ENCODE peak calls at places on chromosomes 12 and 14, in four cellular contexts. S is HFFc6, F is K562, O is GM10248. W is an unnamed sample.

GRCh38 chr14:103879570-103880333 is 32.4 kb upstream of the PPP1R13B start:
- DNase-seq in S (no peak), F (peak), O (no peak), W (peak)

GRCh38 chr12:39814626-39815025 is 195.0 kb upstream of the ABCD2 start:
- DNase-seq in S (no peak), F (no peak), O (no peak), W (no peak)

GRCh38 chr12:121144416-121144914 is 11.8 kb downstream of the P2RX7 start:
- DNase-seq in S (peak), F (no peak), O (no peak), W (no peak)

GRCh38 chr12:112680993-112681392 is 110.6 kb upstream of the RPH3A start:
- DNase-seq in S (no peak), F (no peak), O (no peak), W (no peak)

GRCh38 chr12:109732321-109733305 is 19.0 kb downstream of the FAM222A start:
- DNase-seq in S (no peak), F (no peak), O (no peak), W (no peak)

GRCh38 chr12:66314278-66314677 is 12.0 kb downstream of the HELB start:
- DNase-seq in S (no peak), F (no peak), O (no peak), W (no peak)

GRCh38 chr12:85489194-85489593 is 209.2 kb downstream of the ALX1 start:
- DNase-seq in S (no peak), F (no peak), O (no peak), W (no peak)

GRCh38 chr12:76006028-76006916 is 25.3 kb downstream of the PHLDA1 start:
- DNase-seq in S (no peak), F (no peak), O (no peak), W (no peak)

GRCh38 chr12:42162940-42163339 is 18.3 kb upstream of the GXYLT1 start:
- DNase-seq in S (no peak), F (no peak), O (no peak), W (no peak)

GRCh38 chr12:14841761-14842160 is 1.6 kb downstream of the ART4 start:
- DNase-seq in S (peak), F (no peak), O (no peak), W (no peak)

GRCh38 chr14:105066285-105067071 is 1.2 kb upstream of the GPR132 start:
- DNase-seq in S (no peak), F (no peak), O (no peak), W (no peak)

GRCh38 chr12:28631831-28632230 is 441.6 kb downstream of the CCDC91 start:
- DNase-seq in S (no peak), F (no peak), O (no peak), W (no peak)

GRCh38 chr14:78403278-78403815 is 233.2 kb downstream of the NRXN3 start:
- DNase-seq in S (no peak), F (no peak), O (no peak), W (no peak)

GRCh38 chr12:13234045-13234641 is 37.6 kb downstream of the EMP1 start:
- DNase-seq in S (peak), F (peak), O (peak), W (peak)

GRCh38 chr14:26765768-26766550 is 168.1 kb upstream of the NOVA1 start:
- DNase-seq in S (no peak), F (no peak), O (no peak), W (no peak)

GRCh38 chr12:62714409-62715075 is 220.4 kb downstream of the PPM1H start:
- DNase-seq in S (no peak), F (no peak), O (no peak), W (no peak)

GRCh38 chr12:110269622-110270124 is 11.4 kb upstream of the ATP2A2 start:
- DNase-seq in S (peak), F (peak), O (no peak), W (no peak)

GRCh38 chr14:54338696-54339317 is 58.0 kb upstream of the CDKN3 start:
- DNase-seq in S (peak), F (no peak), O (no peak), W (peak)

GRCh38 chr12:39824505-39825198 is 205.0 kb upstream of the ABCD2 start:
- DNase-seq in S (no peak), F (no peak), O (no peak), W (no peak)

GRCh38 chr12:24060089-24060488 is 110.6 kb upstream of the SOX5 start:
- DNase-seq in S (no peak), F (no peak), O (no peak), W (no peak)

GRCh38 chr12:9134981-9135628 is 19.4 kb upstream of the A2M start:
- DNase-seq in S (no peak), F (peak), O (no peak), W (no peak)
- TF ChIP-seq CTCF in S (peak), F (peak), O (peak), W (peak)

GRCh38 chr14:61618448-61618847 is 76.9 kb upstream of the HIF1A start:
- DNase-seq in S (no peak), F (no peak), O (no peak), W (no peak)

GRCh38 chr14:61621444-61621843 is 73.9 kb upstream of the HIF1A start:
- DNase-seq in S (no peak), F (no peak), O (no peak), W (no peak)

GRCh38 chr14:61619494-61619893 is 75.8 kb upstream of the HIF1A start:
- DNase-seq in S (no peak), F (no peak), O (no peak), W (no peak)

GRCh38 chr14:61623927-61624326 is 71.4 kb upstream of the HIF1A start:
- DNase-seq in S (no peak), F (no peak), O (no peak), W (no peak)

GRCh38 chr14:61620130-61620946 is 75.0 kb upstream of the HIF1A start:
- DNase-seq in S (peak), F (no peak), O (no peak), W (no peak)
- TF ChIP-seq CTCF in S (no peak), F (no peak), O (no peak), W (no peak)

GRCh38 chr14:30874120-30874998 is at the start of gene COCH:
- DNase-seq in S (no peak), F (peak), O (peak), W (peak)
- TF ChIP-seq CTCF in S (peak), F (peak), O (peak), W (peak)

DNA sequence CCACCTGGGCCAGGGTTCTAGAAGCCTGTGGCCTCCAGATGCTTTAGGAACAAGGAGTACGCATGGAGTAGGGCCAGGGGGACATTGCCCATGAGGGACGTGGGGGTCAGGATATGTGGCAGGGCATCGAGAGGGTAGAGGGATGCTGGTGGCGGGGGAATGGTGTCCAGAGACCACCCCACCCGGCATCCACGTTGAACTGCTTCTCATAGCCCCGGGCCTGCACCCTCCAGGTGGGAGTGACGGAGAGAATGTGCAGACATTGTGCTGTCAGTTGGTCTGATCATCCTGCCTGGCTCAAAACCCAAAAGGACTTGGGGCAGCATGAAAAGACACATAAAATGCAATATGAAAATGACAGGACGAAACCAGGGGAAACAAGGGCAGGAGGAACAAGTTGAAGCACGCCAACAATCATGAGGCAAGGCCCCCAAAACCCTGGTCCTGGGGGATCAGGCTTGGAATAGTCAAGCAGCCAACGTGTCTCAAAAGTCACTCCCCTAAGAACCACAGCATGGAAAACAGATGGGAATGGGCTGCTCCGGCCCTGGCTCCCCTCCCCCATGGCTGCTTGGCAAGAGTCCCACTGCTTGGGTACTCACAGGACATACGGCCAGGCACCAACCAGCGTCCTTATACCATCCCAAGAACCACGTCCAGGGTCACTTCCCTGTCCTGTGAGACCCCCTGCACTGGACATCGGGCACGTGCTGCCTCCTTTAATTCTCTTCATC is 117.9 kb downstream of the DICER1 start:
- DNase-seq in S (no peak), F (no peak), O (no peak), W (no peak)
- TF ChIP-seq CTCF in S (no peak), F (no peak), O (no peak), W (no peak)

GRCh38 chr14:101559250-101559623 is 2.1 kb upstream of the DIO3 start:
- DNase-seq in S (no peak), F (no peak), O (no peak), W (no peak)

GRCh38 chr14:101561145-101561896 is at the start of gene DIO3:
- DNase-seq in S (no peak), F (no peak), O (no peak), W (peak)

GRCh38 chr14:101559624-101560533 is 1.4 kb upstream of the DIO3 start:
- DNase-seq in S (no peak), F (no peak), O (no peak), W (peak)

GRCh38 chr14:101561897-101562490 is 699 bp downstream of the DIO3 start:
- DNase-seq in S (no peak), F (no peak), O (no peak), W (no peak)

DNA sequence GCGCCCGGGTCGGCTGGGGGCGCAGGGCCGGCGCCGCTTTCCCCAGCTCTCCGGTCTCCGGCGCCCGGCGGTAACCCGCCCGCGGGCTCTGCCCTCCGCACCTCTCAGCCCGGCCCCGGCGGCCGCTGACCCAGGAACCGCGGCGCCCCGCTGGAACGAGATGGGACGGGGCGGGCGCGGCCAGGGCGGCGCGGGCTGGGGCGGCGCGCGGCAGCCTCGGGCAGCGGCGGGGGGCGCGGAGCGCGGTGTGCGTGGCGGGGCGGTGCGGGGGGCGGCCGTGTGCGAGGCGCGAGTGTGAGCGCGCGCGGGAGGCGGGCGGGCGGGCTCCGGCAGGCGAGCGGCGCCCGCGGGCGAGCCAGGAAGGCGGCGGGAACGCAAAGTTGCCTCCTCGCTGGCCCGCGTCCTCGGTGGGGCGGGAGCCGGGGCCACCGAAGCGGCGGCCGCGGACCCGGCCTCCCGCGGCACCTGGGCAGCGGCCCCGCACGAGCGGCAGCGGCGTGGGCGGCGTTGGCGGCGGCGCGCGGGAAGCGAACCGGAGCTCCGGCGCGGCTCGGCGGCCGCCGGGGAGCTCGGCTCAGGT is 671 bp upstream of the DIO3 start:
- DNase-seq in S (no peak), F (no peak), O (no peak), W (no peak)
- TF ChIP-seq CTCF in S (no peak), F (no peak), O (no peak), W (no peak)

DNA sequence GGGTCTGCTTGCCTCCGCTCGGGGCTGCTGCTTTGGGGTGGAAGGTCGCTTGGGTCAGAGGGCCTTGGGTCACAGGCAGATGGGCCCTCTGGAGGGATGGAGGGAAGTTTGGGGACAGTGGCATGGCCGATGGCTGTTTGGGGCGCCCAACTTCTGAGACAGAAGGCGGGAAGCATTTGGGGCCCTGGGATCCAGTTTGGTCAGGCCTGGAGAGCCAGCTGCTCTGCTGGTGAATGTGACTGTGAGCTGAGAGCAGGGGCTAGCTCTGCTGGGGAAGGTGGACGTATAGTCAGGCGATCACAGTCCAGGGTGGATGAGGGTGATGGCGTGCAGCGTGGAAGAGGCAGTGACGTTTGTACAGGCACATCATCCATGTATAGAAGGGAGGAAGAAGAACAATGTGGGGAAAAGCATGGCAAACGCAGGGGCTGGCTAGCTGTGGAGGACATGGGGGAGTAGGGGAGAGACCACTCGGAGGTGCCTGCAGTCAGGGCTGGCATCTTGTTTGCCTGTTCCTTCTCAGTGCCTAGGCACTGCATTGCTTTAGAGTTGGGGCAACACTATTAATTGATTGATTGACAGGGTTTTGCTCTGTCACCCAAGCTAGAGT is 57.5 kb downstream of the TSPAN9 start:
- DNase-seq in S (no peak), F (no peak), O (no peak), W (no peak)
- TF ChIP-seq CTCF in S (no peak), F (no peak), O (no peak), W (no peak)

DNA sequence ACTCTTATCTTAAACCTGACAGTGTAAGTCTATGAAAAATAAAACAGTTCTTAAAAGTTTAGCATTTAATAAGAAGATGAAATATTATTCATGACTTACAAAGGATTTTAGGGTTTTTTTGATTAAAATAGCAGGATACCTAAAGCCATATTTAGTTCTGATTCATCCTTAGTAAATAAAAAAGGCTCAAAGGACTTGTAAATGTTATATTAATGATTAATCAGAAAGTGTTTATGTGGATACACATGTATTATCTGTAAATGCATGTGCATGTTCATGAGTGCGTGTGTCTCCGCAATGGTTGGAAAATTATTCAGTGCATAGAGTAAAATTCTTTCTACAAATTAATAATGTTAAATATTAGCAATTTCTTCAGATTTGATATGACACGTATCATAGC is 4.4 kb downstream of the KLRF1 start:
- DNase-seq in S (no peak), F (no peak), O (no peak), W (no peak)
- TF ChIP-seq CTCF in S (no peak), F (no peak), O (no peak), W (no peak)

GRCh38 chr14:47207636-47208035 is 467.8 kb downstream of the MDGA2 start:
- DNase-seq in S (no peak), F (no peak), O (no peak), W (no peak)
- TF ChIP-seq CTCF in S (no peak), F (no peak), O (no peak), W (no peak)

DNA sequence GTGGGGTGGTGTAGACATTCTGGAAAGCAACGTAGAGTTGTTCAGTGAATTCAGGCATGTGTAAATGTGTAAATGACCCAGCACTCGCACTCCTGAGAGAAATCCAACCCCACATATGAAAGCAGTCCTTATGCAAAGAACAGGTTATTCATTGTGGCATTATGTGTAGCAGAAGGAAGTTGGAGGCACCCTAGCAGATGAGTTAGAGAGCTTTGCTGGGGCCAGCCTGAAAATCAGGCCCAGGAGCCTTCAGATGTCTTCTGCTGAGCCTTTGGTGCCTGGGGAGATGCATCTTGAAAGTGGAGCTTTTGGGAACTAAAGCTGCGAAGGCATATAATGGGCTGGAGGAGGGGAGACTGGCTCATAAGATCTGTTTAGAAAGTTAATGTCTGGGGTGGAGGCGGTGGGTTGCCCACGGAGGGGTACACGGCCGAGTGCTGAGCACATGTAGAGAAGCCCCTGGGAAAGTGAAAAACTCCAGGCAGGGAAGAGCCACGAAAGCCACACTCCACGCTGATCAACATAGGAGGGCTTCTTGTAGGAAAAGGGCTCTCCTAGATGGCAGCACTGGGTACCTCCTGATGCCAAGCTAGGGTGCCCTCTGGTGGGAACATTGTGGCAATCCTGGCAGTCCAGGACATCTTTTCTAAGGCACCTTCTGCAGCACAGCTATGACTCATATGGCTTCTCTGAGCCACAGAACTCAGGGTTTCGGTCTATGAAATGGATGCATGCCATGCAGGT is 6.1 kb upstream of the KRT83 start:
- DNase-seq in S (peak), F (peak), O (peak), W (peak)
- TF ChIP-seq CTCF in S (peak), F (peak), O (peak), W (peak)

GRCh38 chr12:77324763-77325468 is 259.5 kb upstream of the E2F7 start:
- DNase-seq in S (peak), F (peak), O (peak), W (peak)
- TF ChIP-seq CTCF in S (peak), F (peak), O (peak), W (no peak)

W was measured in endothelial cell.